ENCODE peak calls at places on chromosomes 2 and 18, in ten cellular contexts. One of them, this sample, is unnamed.

GRCh38 chr2:236136483-236136882 is 31.7 kb downstream of the GBX2 start:
- DNase-seq in heart left ventricle: no peak
- DNase-seq in GM23338: no peak
- DNase-seq in lower leg skin: no peak
- DNase-seq in GM20000: no peak
- DNase-seq in brain microvascular endothelial cell: no peak
- DNase-seq in K562: no peak
- DNase-seq in foreskin fibroblast: no peak
- DNase-seq in NB4: no peak
- DNase-seq in activated B cell treated with CpG ODN at 0.5 μM for 24 hours: no peak
- DNase-seq in this sample: no peak

GRCh38 chr18:80247403-80247916 is at the start of gene PARD6G:
- DNase-seq in foreskin fibroblast: peak; percentile 56
- DNase-seq in NB4: peak; percentile 46
- DNase-seq in brain microvascular endothelial cell: peak; percentile 48
- DNase-seq in GM20000: peak; percentile 96
- DNase-seq in K562: peak; percentile 95
- DNase-seq in GM23338: peak; percentile 67
- DNase-seq in lower leg skin: peak; percentile 70
- DNase-seq in activated B cell treated with CpG ODN at 0.5 μM for 24 hours: no peak
- DNase-seq in heart left ventricle: peak; percentile 88
- DNase-seq in this sample: peak; percentile 66

GRCh38 chr2:95034221-95034620 is 8.7 kb downstream of the MAL start:
- DNase-seq in K562: no peak
- DNase-seq in activated B cell treated with CpG ODN at 0.5 μM for 24 hours: no peak
- DNase-seq in GM23338: no peak
- DNase-seq in lower leg skin: no peak
- DNase-seq in NB4: no peak
- DNase-seq in foreskin fibroblast: peak; percentile 22
- DNase-seq in heart left ventricle: no peak
- DNase-seq in brain microvascular endothelial cell: no peak
- DNase-seq in GM20000: no peak
- DNase-seq in this sample: no peak

GRCh38 chr2:42922790-42923631 is 130.6 kb upstream of the HAAO start:
- DNase-seq in K562: no peak
- DNase-seq in NB4: peak; percentile 46
- DNase-seq in heart left ventricle: no peak
- DNase-seq in activated B cell treated with CpG ODN at 0.5 μM for 24 hours: no peak
- DNase-seq in brain microvascular endothelial cell: peak; percentile 63
- DNase-seq in foreskin fibroblast: peak; percentile 92
- DNase-seq in GM20000: no peak
- DNase-seq in lower leg skin: peak; percentile 75
- DNase-seq in GM23338: no peak
- DNase-seq in this sample: no peak

GRCh38 chr18:21593540-21594257 is 6.8 kb downstream of the ESCO1 start:
- DNase-seq in NB4: peak; percentile 24
- DNase-seq in K562: no peak
- DNase-seq in foreskin fibroblast: no peak
- DNase-seq in GM23338: no peak
- DNase-seq in lower leg skin: no peak
- DNase-seq in GM20000: no peak
- DNase-seq in heart left ventricle: no peak
- DNase-seq in brain microvascular endothelial cell: no peak
- DNase-seq in activated B cell treated with CpG ODN at 0.5 μM for 24 hours: no peak
- DNase-seq in this sample: no peak

GRCh38 chr2:223416826-223417610 is 185.1 kb downstream of the SCG2 start:
- DNase-seq in heart left ventricle: no peak
- DNase-seq in GM23338: no peak
- DNase-seq in brain microvascular endothelial cell: no peak
- DNase-seq in NB4: no peak
- DNase-seq in lower leg skin: no peak
- DNase-seq in foreskin fibroblast: peak; percentile 6
- DNase-seq in K562: no peak
- DNase-seq in GM20000: no peak
- DNase-seq in activated B cell treated with CpG ODN at 0.5 μM for 24 hours: no peak
- DNase-seq in this sample: no peak

GRCh38 chr2:88658890-88659881 is 31.9 kb upstream of the EIF2AK3 start:
- DNase-seq in GM23338: peak; percentile 66
- DNase-seq in NB4: no peak
- DNase-seq in foreskin fibroblast: peak; percentile 72
- DNase-seq in K562: no peak
- DNase-seq in brain microvascular endothelial cell: peak; percentile 47
- DNase-seq in lower leg skin: peak; percentile 78
- DNase-seq in activated B cell treated with CpG ODN at 0.5 μM for 24 hours: no peak
- DNase-seq in heart left ventricle: no peak
- DNase-seq in GM20000: no peak
- DNase-seq in this sample: no peak

GRCh38 chr2:160730296-160730995 is 236.8 kb upstream of the RBMS1 start:
- DNase-seq in GM23338: peak; percentile 52
- DNase-seq in lower leg skin: no peak
- DNase-seq in K562: no peak
- DNase-seq in foreskin fibroblast: no peak
- DNase-seq in NB4: no peak
- DNase-seq in GM20000: no peak
- DNase-seq in activated B cell treated with CpG ODN at 0.5 μM for 24 hours: no peak
- DNase-seq in brain microvascular endothelial cell: no peak
- DNase-seq in heart left ventricle: no peak
- DNase-seq in this sample: no peak

GRCh38 chr2:136006658-136007057 is 21.2 kb upstream of the DARS1 start:
- DNase-seq in lower leg skin: no peak
- DNase-seq in brain microvascular endothelial cell: no peak
- DNase-seq in GM20000: no peak
- DNase-seq in heart left ventricle: no peak
- DNase-seq in activated B cell treated with CpG ODN at 0.5 μM for 24 hours: no peak
- DNase-seq in foreskin fibroblast: peak; percentile 5
- DNase-seq in NB4: no peak
- DNase-seq in K562: no peak
- DNase-seq in GM23338: peak; percentile 54
- DNase-seq in this sample: no peak

GRCh38 chr18:79819951-79820351 is 22.2 kb downstream of the KCNG2 start:
- DNase-seq in activated B cell treated with CpG ODN at 0.5 μM for 24 hours: peak; percentile 42
- DNase-seq in brain microvascular endothelial cell: no peak
- DNase-seq in foreskin fibroblast: no peak
- DNase-seq in NB4: peak; percentile 84
- DNase-seq in GM23338: no peak
- DNase-seq in lower leg skin: peak; percentile 43
- DNase-seq in GM20000: peak; percentile 84
- DNase-seq in heart left ventricle: no peak
- DNase-seq in K562: no peak
- DNase-seq in this sample: no peak

GRCh38 chr2:66283776-66284175 is 151.1 kb upstream of the MEIS1 start:
- DNase-seq in heart left ventricle: no peak
- DNase-seq in activated B cell treated with CpG ODN at 0.5 μM for 24 hours: no peak
- DNase-seq in K562: no peak
- DNase-seq in GM20000: no peak
- DNase-seq in lower leg skin: no peak
- DNase-seq in GM23338: no peak
- DNase-seq in brain microvascular endothelial cell: no peak
- DNase-seq in NB4: no peak
- DNase-seq in foreskin fibroblast: no peak
- DNase-seq in this sample: no peak

GRCh38 chr2:71950256-71951066 is 197.2 kb downstream of the CYP26B1 start:
- DNase-seq in foreskin fibroblast: no peak
- DNase-seq in activated B cell treated with CpG ODN at 0.5 μM for 24 hours: no peak
- DNase-seq in GM20000: no peak
- DNase-seq in brain microvascular endothelial cell: no peak
- DNase-seq in GM23338: no peak
- DNase-seq in NB4: peak; percentile 72
- DNase-seq in lower leg skin: peak; percentile 69
- DNase-seq in K562: no peak
- DNase-seq in heart left ventricle: peak; percentile 43
- DNase-seq in this sample: no peak
- TF ChIP-seq CTCF in foreskin fibroblast: no peak
- TF ChIP-seq CTCF in activated B cell treated with CpG ODN at 0.5 μM for 24 hours: no peak
- TF ChIP-seq CTCF in GM20000: no peak
- TF ChIP-seq CTCF in brain microvascular endothelial cell: no peak
- TF ChIP-seq CTCF in GM23338: no peak
- TF ChIP-seq CTCF in NB4: no peak
- TF ChIP-seq CTCF in lower leg skin: no peak
- TF ChIP-seq CTCF in K562: no peak
- TF ChIP-seq CTCF in heart left ventricle: no peak
- TF ChIP-seq CTCF in this sample: no peak

GRCh38 chr2:152120430-152120829 is 21.6 kb upstream of the CACNB4 start:
- DNase-seq in activated B cell treated with CpG ODN at 0.5 μM for 24 hours: no peak
- DNase-seq in brain microvascular endothelial cell: no peak
- DNase-seq in foreskin fibroblast: no peak
- DNase-seq in GM23338: no peak
- DNase-seq in NB4: no peak
- DNase-seq in lower leg skin: no peak
- DNase-seq in GM20000: no peak
- DNase-seq in K562: no peak
- DNase-seq in heart left ventricle: no peak
- DNase-seq in this sample: no peak

DNA sequence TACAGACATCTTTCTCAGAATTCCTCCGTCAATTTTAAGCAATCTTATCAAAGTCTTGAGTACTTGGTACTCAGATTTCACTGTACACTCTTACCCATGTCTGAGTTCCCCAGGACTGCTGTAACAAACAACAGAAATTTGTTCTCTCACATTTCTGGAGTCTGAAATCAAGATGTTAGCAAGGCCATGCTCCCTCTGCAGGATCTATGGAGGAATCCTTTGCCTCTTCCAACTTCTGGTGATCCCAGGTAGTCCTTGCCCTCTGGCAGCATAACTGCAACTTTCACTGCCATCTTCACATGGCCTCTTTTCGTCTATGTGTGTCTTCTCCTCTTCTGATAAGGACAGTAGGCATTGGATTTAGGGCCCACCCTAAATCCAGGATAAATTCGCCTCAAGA is 17.1 kb upstream of the CACNB4 start:
- DNase-seq in lower leg skin: no peak
- DNase-seq in K562: no peak
- DNase-seq in heart left ventricle: no peak
- DNase-seq in GM23338: peak; percentile 55
- DNase-seq in activated B cell treated with CpG ODN at 0.5 μM for 24 hours: no peak
- DNase-seq in NB4: no peak
- DNase-seq in foreskin fibroblast: no peak
- DNase-seq in brain microvascular endothelial cell: no peak
- DNase-seq in GM20000: no peak
- DNase-seq in this sample: no peak
- TF ChIP-seq CTCF in lower leg skin: no peak
- TF ChIP-seq CTCF in K562: peak; percentile 20
- TF ChIP-seq CTCF in heart left ventricle: peak; percentile 13
- TF ChIP-seq CTCF in GM23338: peak; percentile 56
- TF ChIP-seq CTCF in activated B cell treated with CpG ODN at 0.5 μM for 24 hours: no peak
- TF ChIP-seq CTCF in NB4: peak; percentile 5
- TF ChIP-seq CTCF in foreskin fibroblast: no peak
- TF ChIP-seq CTCF in brain microvascular endothelial cell: peak; percentile 26
- TF ChIP-seq CTCF in GM20000: no peak
- TF ChIP-seq CTCF in this sample: no peak

GRCh38 chr2:156435725-156436476 is at the start of gene GPD2:
- DNase-seq in brain microvascular endothelial cell: peak; percentile 73
- DNase-seq in foreskin fibroblast: peak; percentile 91
- DNase-seq in GM20000: peak; percentile 78
- DNase-seq in K562: peak; percentile 80
- DNase-seq in activated B cell treated with CpG ODN at 0.5 μM for 24 hours: peak; percentile 72
- DNase-seq in heart left ventricle: peak; percentile 95
- DNase-seq in lower leg skin: peak; percentile 88
- DNase-seq in NB4: peak; percentile 24
- DNase-seq in GM23338: peak; percentile 95
- DNase-seq in this sample: peak; percentile 76
- TF ChIP-seq CTCF in brain microvascular endothelial cell: peak; percentile 4
- TF ChIP-seq CTCF in foreskin fibroblast: no peak
- TF ChIP-seq CTCF in GM20000: no peak
- TF ChIP-seq CTCF in K562: no peak
- TF ChIP-seq CTCF in activated B cell treated with CpG ODN at 0.5 μM for 24 hours: no peak
- TF ChIP-seq CTCF in heart left ventricle: peak; percentile 18
- TF ChIP-seq CTCF in lower leg skin: no peak
- TF ChIP-seq CTCF in NB4: no peak
- TF ChIP-seq CTCF in GM23338: peak; percentile 7
- TF ChIP-seq CTCF in this sample: peak; percentile 26

GRCh38 chr18:46408334-46408987 is 248.6 kb downstream of the LOXHD1 start:
- DNase-seq in NB4: peak; percentile 37
- DNase-seq in lower leg skin: no peak
- DNase-seq in foreskin fibroblast: no peak
- DNase-seq in heart left ventricle: no peak
- DNase-seq in GM20000: no peak
- DNase-seq in GM23338: peak; percentile 82
- DNase-seq in activated B cell treated with CpG ODN at 0.5 μM for 24 hours: no peak
- DNase-seq in brain microvascular endothelial cell: peak; percentile 27
- DNase-seq in K562: peak; percentile 49
- DNase-seq in this sample: no peak
- TF ChIP-seq CTCF in NB4: peak; percentile 28
- TF ChIP-seq CTCF in lower leg skin: no peak
- TF ChIP-seq CTCF in foreskin fibroblast: no peak
- TF ChIP-seq CTCF in heart left ventricle: peak; percentile 12
- TF ChIP-seq CTCF in GM20000: no peak
- TF ChIP-seq CTCF in GM23338: peak; percentile 76
- TF ChIP-seq CTCF in activated B cell treated with CpG ODN at 0.5 μM for 24 hours: no peak
- TF ChIP-seq CTCF in brain microvascular endothelial cell: peak; percentile 31
- TF ChIP-seq CTCF in K562: peak; percentile 53
- TF ChIP-seq CTCF in this sample: peak; percentile 19

GRCh38 chr2:220101902-220102301 is 474.5 kb downstream of the SLC4A3 start:
- DNase-seq in foreskin fibroblast: no peak
- DNase-seq in K562: no peak
- DNase-seq in NB4: no peak
- DNase-seq in brain microvascular endothelial cell: no peak
- DNase-seq in GM20000: no peak
- DNase-seq in heart left ventricle: no peak
- DNase-seq in GM23338: no peak
- DNase-seq in lower leg skin: no peak
- DNase-seq in activated B cell treated with CpG ODN at 0.5 μM for 24 hours: no peak
- DNase-seq in this sample: no peak

GRCh38 chr2:220106065-220106464 is 478.6 kb downstream of the SLC4A3 start:
- DNase-seq in NB4: no peak
- DNase-seq in brain microvascular endothelial cell: no peak
- DNase-seq in K562: no peak
- DNase-seq in GM20000: no peak
- DNase-seq in heart left ventricle: no peak
- DNase-seq in lower leg skin: no peak
- DNase-seq in foreskin fibroblast: no peak
- DNase-seq in GM23338: no peak
- DNase-seq in activated B cell treated with CpG ODN at 0.5 μM for 24 hours: no peak
- DNase-seq in this sample: no peak

GRCh38 chr2:220107380-220107791 is 480.0 kb downstream of the SLC4A3 start:
- DNase-seq in foreskin fibroblast: no peak
- DNase-seq in NB4: no peak
- DNase-seq in GM23338: no peak
- DNase-seq in K562: no peak
- DNase-seq in brain microvascular endothelial cell: no peak
- DNase-seq in heart left ventricle: no peak
- DNase-seq in activated B cell treated with CpG ODN at 0.5 μM for 24 hours: no peak
- DNase-seq in lower leg skin: no peak
- DNase-seq in GM20000: no peak
- DNase-seq in this sample: no peak

GRCh38 chr2:220103596-220103995 is 476.2 kb downstream of the SLC4A3 start:
- DNase-seq in GM23338: no peak
- DNase-seq in foreskin fibroblast: no peak
- DNase-seq in lower leg skin: no peak
- DNase-seq in activated B cell treated with CpG ODN at 0.5 μM for 24 hours: no peak
- DNase-seq in GM20000: no peak
- DNase-seq in K562: no peak
- DNase-seq in heart left ventricle: no peak
- DNase-seq in brain microvascular endothelial cell: no peak
- DNase-seq in NB4: no peak
- DNase-seq in this sample: no peak

DNA sequence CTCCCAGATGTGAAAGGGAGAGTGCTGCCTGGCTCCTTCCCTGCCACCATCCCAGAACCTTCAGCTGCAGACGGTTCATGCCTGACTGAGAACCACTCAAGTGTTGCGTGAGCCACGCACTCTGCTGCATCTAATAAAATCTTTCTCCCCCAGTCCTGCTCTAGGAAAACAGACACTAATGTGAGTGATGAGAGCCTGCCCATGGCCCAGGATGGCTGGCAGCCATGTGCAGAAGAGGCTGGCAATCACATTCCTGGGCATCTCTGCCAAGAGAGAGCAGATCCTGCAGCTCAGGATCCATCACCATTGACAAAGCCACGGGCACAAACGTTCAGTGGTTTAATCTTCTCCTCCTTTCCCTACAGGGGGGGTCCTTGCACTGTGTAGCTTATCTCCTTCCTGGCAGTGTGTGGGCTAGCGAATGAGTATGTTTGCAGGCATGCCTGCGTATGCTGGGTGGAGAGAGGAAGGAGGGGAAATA is 477.5 kb downstream of the SLC4A3 start:
- DNase-seq in NB4: peak; percentile 11
- DNase-seq in brain microvascular endothelial cell: peak; percentile 89
- DNase-seq in activated B cell treated with CpG ODN at 0.5 μM for 24 hours: no peak
- DNase-seq in K562: no peak
- DNase-seq in GM23338: peak; percentile 36
- DNase-seq in foreskin fibroblast: peak; percentile 78
- DNase-seq in GM20000: no peak
- DNase-seq in lower leg skin: no peak
- DNase-seq in heart left ventricle: peak; percentile 21
- DNase-seq in this sample: no peak
- TF ChIP-seq CTCF in NB4: no peak
- TF ChIP-seq CTCF in brain microvascular endothelial cell: peak; percentile 79
- TF ChIP-seq CTCF in activated B cell treated with CpG ODN at 0.5 μM for 24 hours: no peak
- TF ChIP-seq CTCF in K562: peak; percentile 30
- TF ChIP-seq CTCF in GM23338: peak; percentile 66
- TF ChIP-seq CTCF in foreskin fibroblast: peak; percentile 52
- TF ChIP-seq CTCF in GM20000: no peak
- TF ChIP-seq CTCF in lower leg skin: no peak
- TF ChIP-seq CTCF in heart left ventricle: peak; percentile 21
- TF ChIP-seq CTCF in this sample: peak; percentile 26

This sample was measured in progenitor cell of endocrine pancreas.